ENCODE peak calls at places on chromosomes 11 and 22, in seven cellular contexts. Z is transverse colon, V is OCI-LY7, G is heart right ventricle, J is stomach, U is Peyer's patch, K is HCT116. Q is an unnamed sample. For H3K4me1, the result is how much of the 10 kb centered on the place peaks cover.

GRCh38 chr11:17803751-17804334 is 69.3 kb downstream of the KCNC1 start:
- DNase-seq in Z (no peak), V (no peak), G (no peak), J (no peak), U (no peak), K (no peak), Q (no peak)

GRCh38 chr11:111826322-111826950 is 44.9 kb downstream of the ALG9 start:
- DNase-seq in Z (no peak), V (no peak), G (no peak), J (no peak), U (no peak), K (no peak), Q (no peak)

GRCh38 chr22:24134090-24134846 is 47.0 kb upstream of the SUSD2 start:
- DNase-seq in Z (peak), V (no peak), G (no peak), J (peak), U (no peak), K (no peak), Q (no peak)

GRCh38 chr11:66720223-66720898 is 8.7 kb downstream of the SPTBN2 start:
- DNase-seq in Z (peak), V (no peak), G (no peak), J (peak), U (peak), K (peak), Q (no peak)

GRCh38 chr11:61538636-61538961 is 30.1 kb downstream of the LRRC10B start:
- DNase-seq in Z (no peak), V (no peak), G (no peak), J (no peak), U (no peak), K (no peak), Q (no peak)

GRCh38 chr22:22753526-22754267 is 109.3 kb downstream of the GGTLC2 start:
- DNase-seq in Z (peak), V (peak), G (peak), J (peak), U (peak), K (peak), Q (no peak)

GRCh38 chr11:83502041-83502440 is 215.9 kb upstream of the CCDC90B start:
- DNase-seq in Z (no peak), V (no peak), G (no peak), J (peak), U (no peak), K (no peak), Q (no peak)

GRCh38 chr22:41799486-41800347 is 762 bp upstream of the CCDC134 start:
- DNase-seq in Z (peak), V (peak), G (peak), J (peak), U (peak), K (no peak), Q (no peak)

GRCh38 chr22:23522642-23523251 is 57.3 kb downstream of the IGLL1 start:
- DNase-seq in Z (no peak), V (no peak), G (no peak), J (no peak), U (peak), K (no peak), Q (no peak)

GRCh38 chr11:71248251-71248570 is 4.2 kb downstream of the SHANK2 start:
- DNase-seq in Z (no peak), V (no peak), G (no peak), J (no peak), U (no peak), K (no peak), Q (no peak)

GRCh38 chr11:16191212-16191851 is 165.0 kb downstream of the SOX6 start:
- DNase-seq in Z (peak), V (peak), G (no peak), J (no peak), U (no peak), K (no peak), Q (no peak)

GRCh38 chr11:72105888-72106287 is at the start of gene TOMT:
- DNase-seq in Z (no peak), V (no peak), G (no peak), J (no peak), U (no peak), K (no peak), Q (no peak)

GRCh38 chr11:122727101-122727929 is 71.8 kb downstream of the UBASH3B start:
- DNase-seq in Z (peak), V (peak), G (no peak), J (no peak), U (no peak), K (no peak), Q (no peak)

GRCh38 chr11:134628426-134628825 is 216.4 kb upstream of the B3GAT1 start:
- DNase-seq in Z (no peak), V (no peak), G (no peak), J (no peak), U (no peak), K (no peak), Q (no peak)

GRCh38 chr11:68655806-68656205 is 28.5 kb upstream of the GAL start:
- DNase-seq in Z (no peak), V (no peak), G (no peak), J (no peak), U (no peak), K (no peak), Q (no peak)
- TF ChIP-seq CTCF in Z (no peak), V (no peak), G (no peak), J (no peak), U (no peak), K (no peak), Q (no peak)

GRCh38 chr22:37230673-37231405 is 13.2 kb downstream of the RAC2 start:
- DNase-seq in Z (peak), V (no peak), G (no peak), J (no peak), U (peak), K (no peak), Q (no peak)
- H3K27ac ChIP-seq in Z (peak), V (peak), G (no peak), J (peak), U (peak), K (peak), Q (no peak)

DNA sequence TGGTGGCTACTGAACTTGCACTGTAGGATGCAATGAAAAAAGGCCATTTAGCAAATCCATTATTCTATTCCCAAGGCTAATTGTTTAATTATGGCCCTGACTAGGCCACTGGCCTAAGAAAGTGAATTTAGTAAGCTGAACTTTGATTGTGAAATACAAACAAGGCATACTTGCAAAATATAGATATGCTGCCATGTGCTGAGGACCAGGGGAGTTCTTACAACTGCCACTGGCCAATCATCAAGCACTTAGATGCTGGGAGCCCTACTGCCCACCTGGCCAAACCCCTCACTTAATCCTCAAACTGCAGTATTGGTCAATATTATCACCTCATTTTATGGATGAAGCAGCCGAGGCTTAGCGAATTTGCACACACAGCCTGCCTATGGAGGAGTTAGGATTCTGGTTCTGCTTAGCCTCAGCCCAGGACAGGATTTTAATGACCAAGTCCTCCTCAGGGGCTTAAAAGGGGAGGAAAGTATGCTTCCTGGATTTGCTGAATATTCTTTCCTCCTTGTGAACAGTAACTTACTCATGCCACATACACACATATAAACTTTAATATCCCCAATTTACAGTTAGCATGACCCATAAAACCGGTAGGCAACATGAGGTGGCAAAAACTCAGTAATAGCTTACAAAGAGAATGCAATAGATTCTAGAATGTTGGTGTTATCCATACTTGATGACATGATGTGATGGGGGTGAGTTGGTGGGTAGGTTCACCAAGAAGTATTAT is 39.3 kb downstream of the CD44 start:
- DNase-seq in Z (no peak), V (no peak), G (no peak), J (no peak), U (no peak), K (no peak), Q (no peak)
- H3K4me1 ChIP-seq in Z (half or more), V (under half), G (under half), J (half or more), U (half or more), K (under half), Q (half or more)

GRCh38 chr11:74370122-74370521 is 28.1 kb downstream of the PGM2L1 start:
- DNase-seq in Z (no peak), V (no peak), G (no peak), J (no peak), U (no peak), K (no peak), Q (no peak)
- TF ChIP-seq CTCF in Z (no peak), V (no peak), G (no peak), J (no peak), U (no peak), K (no peak), Q (no peak)

DNA sequence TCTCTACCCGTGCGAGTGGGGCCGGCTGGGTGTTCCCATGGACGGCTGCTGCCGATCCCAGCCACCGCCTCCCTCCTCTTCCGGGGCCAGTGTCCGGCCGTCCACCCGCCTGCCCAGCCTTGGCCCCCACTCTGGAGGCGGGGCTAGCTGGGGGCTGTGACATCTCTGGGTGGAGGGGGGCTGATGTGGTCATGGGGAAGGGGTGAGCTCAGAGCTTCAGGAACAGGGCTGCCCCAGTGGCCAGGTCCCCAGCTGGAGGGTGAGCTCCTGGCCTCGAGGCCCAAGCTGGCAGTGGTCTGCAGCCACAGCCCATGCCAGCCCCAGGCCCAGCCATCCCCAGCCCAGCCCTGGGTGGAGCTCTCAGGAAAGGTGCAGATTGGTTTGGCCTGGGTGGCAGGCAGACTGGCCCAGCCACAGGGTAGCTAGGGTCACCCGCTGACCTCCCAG is 2.7 kb downstream of the INS start:
- DNase-seq in Z (no peak), V (no peak), G (no peak), J (no peak), U (no peak), K (no peak), Q (no peak)
- H3K27ac ChIP-seq in Z (no peak), V (no peak), G (no peak), J (no peak), U (no peak), K (no peak), Q (no peak)